ENCODE peak calls at places on chromosomes 7 and 10, in ten cellular contexts. M, C, I, L, X, A, V, F, B and E are unnamed samples.

GRCh38 chr10:87734987-87735827 is 75.5 kb downstream of the PAPSS2 start:
- DNase-seq in M (no peak), X (peak), L (peak), I (no peak), B (no peak), V (peak), F (peak), A (peak), C (no peak), E (peak)

GRCh38 chr7:102170417-102170970 is 116.2 kb upstream of the SH2B2 start:
- DNase-seq in M (no peak), L (peak), F (no peak), A (no peak), B (no peak), C (no peak), V (no peak), I (no peak), X (no peak), E (no peak)

GRCh38 chr7:151494569-151495284 is 25.0 kb downstream of the RHEB start:
- DNase-seq in V (no peak), M (no peak), F (no peak), C (no peak), X (no peak), L (peak), I (no peak), A (no peak), B (no peak), E (no peak)

GRCh38 chr10:28410420-28411135 is 107.7 kb upstream of the MPP7 start:
- DNase-seq in I (no peak), M (no peak), C (no peak), F (no peak), L (peak), A (no peak), B (no peak), X (no peak), V (no peak), E (no peak)

GRCh38 chr10:88415533-88416130 is 167.5 kb downstream of the RNLS start:
- DNase-seq in B (no peak), X (peak), C (no peak), L (no peak), M (no peak), F (no peak), V (no peak), I (no peak), A (no peak), E (no peak)

GRCh38 chr7:12032146-12032545 is 178.9 kb upstream of the TMEM106B start:
- DNase-seq in B (no peak), M (no peak), F (no peak), I (peak), X (no peak), C (no peak), V (no peak), L (peak), A (no peak), E (no peak)

GRCh38 chr7:29265208-29265923 is 70.8 kb downstream of the CHN2 start:
- DNase-seq in V (no peak), B (no peak), M (no peak), F (no peak), L (peak), C (peak), I (no peak), A (no peak), X (no peak), E (no peak)

GRCh38 chr10:128058106-128058745 is 68.0 kb downstream of the MKI67 start:
- DNase-seq in B (no peak), I (no peak), V (no peak), X (no peak), A (no peak), C (no peak), F (no peak), L (no peak), M (no peak), E (no peak)

GRCh38 chr7:31106303-31107105 is 54.4 kb downstream of the ADCYAP1R1 start:
- DNase-seq in X (no peak), V (peak), B (no peak), F (no peak), I (no peak), L (no peak), C (no peak), A (no peak), M (no peak), E (no peak)

GRCh38 chr10:77949167-77949566 is 22.6 kb upstream of the DLG5 start:
- DNase-seq in A (no peak), M (no peak), B (no peak), L (peak), F (no peak), C (no peak), X (no peak), V (no peak), I (peak), E (no peak)

GRCh38 chr7:52696183-52696582 is 339.2 kb upstream of the POM121L12 start:
- DNase-seq in V (no peak), C (no peak), I (no peak), X (no peak), L (no peak), A (no peak), B (no peak), M (no peak), F (no peak), E (no peak)

GRCh38 chr10:87684001-87684628 is 24.4 kb downstream of the PAPSS2 start:
- DNase-seq in M (no peak), V (no peak), L (no peak), F (no peak), I (no peak), B (no peak), X (no peak), A (no peak), C (no peak), E (no peak)

GRCh38 chr7:47382200-47382599 is 199.7 kb downstream of the TNS3 start:
- DNase-seq in C (no peak), A (no peak), V (no peak), M (peak), L (no peak), I (no peak), F (no peak), B (no peak), X (no peak), E (no peak)

GRCh38 chr7:5064391-5065106 is 18.9 kb downstream of the RBAK start:
- DNase-seq in F (no peak), I (no peak), B (no peak), L (peak), V (no peak), M (no peak), X (peak), A (no peak), C (no peak), E (no peak)

GRCh38 chr10:4429538-4429937 is 396.5 kb upstream of the AKR1E2 start:
- DNase-seq in V (no peak), X (no peak), I (no peak), F (no peak), A (no peak), B (no peak), M (no peak), L (no peak), C (no peak), E (no peak)

GRCh38 chr10:59606551-59606961 is 103.1 kb downstream of the SLC16A9 start:
- DNase-seq in F (no peak), I (peak), X (no peak), A (no peak), M (no peak), L (peak), C (no peak), V (no peak), B (no peak), E (no peak)

GRCh38 chr7:29288534-29289091 is 94.0 kb downstream of the CHN2 start:
- DNase-seq in B (no peak), V (no peak), I (no peak), F (no peak), L (no peak), A (no peak), C (no peak), M (no peak), X (no peak), E (no peak)

GRCh38 chr10:49781247-49781646 is 19.1 kb upstream of the OGDHL start:
- DNase-seq in C (no peak), M (no peak), B (no peak), A (no peak), X (no peak), I (no peak), L (peak), V (no peak), F (no peak), E (no peak)

GRCh38 chr7:114419441-114420107 is 5.0 kb downstream of the FOXP2 start:
- DNase-seq in C (no peak), X (no peak), V (no peak), B (no peak), F (no peak), I (no peak), M (no peak), L (no peak), A (no peak), E (no peak)

GRCh38 chr7:114423218-114423496 is 8.5 kb downstream of the FOXP2 start:
- DNase-seq in L (no peak), X (no peak), I (no peak), M (no peak), F (no peak), C (no peak), V (no peak), A (no peak), B (no peak), E (no peak)

GRCh38 chr7:114426380-114426779 is 11.8 kb downstream of the FOXP2 start:
- DNase-seq in V (no peak), F (no peak), M (no peak), X (no peak), I (no peak), L (no peak), B (no peak), C (no peak), A (no peak), E (no peak)

GRCh38 chr7:114426824-114427223 is 12.2 kb downstream of the FOXP2 start:
- DNase-seq in I (no peak), V (no peak), X (peak), A (no peak), C (no peak), B (no peak), M (no peak), L (peak), F (no peak), E (no peak)

GRCh38 chr7:114422478-114423217 is 8.0 kb downstream of the FOXP2 start:
- DNase-seq in V (no peak), C (no peak), X (no peak), I (no peak), M (no peak), B (no peak), L (no peak), A (no peak), F (no peak), E (no peak)
- TF ChIP-seq CTCF in V (no peak), C (no peak), X (peak), I (peak), M (no peak), B (peak), L (peak), A (no peak), F (no peak), E (no peak)

DNA sequence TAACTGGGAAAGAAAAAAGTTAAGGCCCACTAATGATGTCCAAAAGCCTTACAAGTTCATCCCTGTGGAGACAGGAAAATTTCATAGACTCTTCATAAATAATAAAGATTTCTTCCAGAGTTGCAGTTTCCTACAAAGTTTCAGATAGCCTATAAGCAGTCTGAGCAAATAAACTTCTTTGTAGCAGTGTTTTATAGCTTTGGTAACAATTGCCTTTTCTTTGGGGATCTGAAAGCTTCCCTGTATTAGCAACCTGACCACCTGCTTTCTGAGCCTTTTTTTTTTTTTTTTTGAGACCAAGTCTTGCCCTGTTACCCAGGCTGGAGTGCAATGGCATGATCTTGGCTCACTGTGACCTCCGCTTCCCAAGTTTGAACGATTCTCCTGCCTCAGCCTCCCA is 150.0 kb downstream of the NRBF2 start:
- DNase-seq in F (no peak), X (no peak), L (no peak), B (no peak), V (no peak), I (no peak), C (no peak), M (no peak), A (no peak), E (no peak)
- TF ChIP-seq CTCF in F (no peak), X (no peak), L (no peak), B (no peak), V (no peak), I (no peak), C (no peak), M (no peak), A (no peak), E (no peak)

DNA sequence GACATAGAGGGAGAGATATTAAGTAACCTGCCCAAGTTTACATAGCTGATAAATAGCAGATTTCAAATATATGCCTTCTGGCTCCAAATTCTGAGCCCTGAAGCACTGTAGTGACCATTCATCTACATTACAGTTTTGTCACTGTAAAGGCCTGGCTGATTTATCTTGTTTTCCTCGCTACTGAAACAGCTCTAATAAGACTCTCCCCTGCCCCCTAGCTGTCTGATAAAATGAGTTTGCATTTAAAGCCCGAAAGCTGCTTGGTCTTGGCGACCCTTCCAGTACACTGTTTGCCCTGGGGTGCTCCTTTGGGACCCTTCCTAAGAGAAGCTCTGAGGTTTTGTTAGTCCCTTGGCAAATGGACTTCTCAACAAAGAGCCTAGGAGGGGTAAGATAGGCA is 59.7 kb upstream of the RAB11FIP2 start:
- DNase-seq in A (peak), V (peak), F (peak), L (peak), B (no peak), I (peak), X (peak), C (peak), M (no peak), E (peak)
- TF ChIP-seq CTCF in A (peak), V (no peak), F (peak), L (peak), B (peak), I (peak), X (peak), C (peak), M (peak), E (peak)

GRCh38 chr10:34113504-34114225 is 701.4 kb downstream of the PARD3 start:
- DNase-seq in I (no peak), L (no peak), X (no peak), B (no peak), V (no peak), C (no peak), M (no peak), A (no peak), F (no peak), E (no peak)

GRCh38 chr10:34114914-34115313 is 700.2 kb downstream of the PARD3 start:
- DNase-seq in C (no peak), V (no peak), X (no peak), A (no peak), I (no peak), F (no peak), L (no peak), M (no peak), B (no peak), E (no peak)

GRCh38 chr10:34119456-34119855 is 695.6 kb downstream of the PARD3 start:
- DNase-seq in B (no peak), L (no peak), X (no peak), I (no peak), M (no peak), A (no peak), F (no peak), C (no peak), V (no peak), E (no peak)

GRCh38 chr10:34116780-34117179 is 698.3 kb downstream of the PARD3 start:
- DNase-seq in I (no peak), L (no peak), A (no peak), V (no peak), C (no peak), X (no peak), F (no peak), M (no peak), B (no peak), E (no peak)

DNA sequence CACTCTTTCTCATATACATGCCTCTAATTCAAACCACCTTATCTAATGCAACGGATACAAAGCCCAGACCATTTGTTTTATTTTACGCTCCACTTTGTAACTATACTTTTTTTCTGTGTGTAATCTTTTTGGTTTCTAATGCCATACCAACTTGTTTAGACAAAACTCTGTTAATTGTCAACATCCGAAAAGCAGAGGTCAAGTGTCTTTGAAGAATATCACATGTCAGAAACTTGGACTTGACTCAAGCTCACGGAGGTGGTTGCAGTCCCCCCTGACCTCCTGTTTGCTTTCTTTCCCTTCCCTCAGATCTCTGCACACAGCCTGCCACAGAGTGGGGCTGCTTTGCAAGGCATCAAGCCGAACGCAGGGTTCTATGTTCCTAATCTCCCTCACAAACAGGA is 698.9 kb downstream of the PARD3 start:
- DNase-seq in I (no peak), L (peak), A (no peak), F (no peak), M (no peak), C (no peak), V (no peak), X (no peak), B (no peak), E (no peak)
- TF ChIP-seq CTCF in I (no peak), L (peak), A (no peak), F (no peak), M (no peak), C (no peak), V (no peak), X (no peak), B (no peak), E (no peak)